ENCODE peak calls at places on chromosomes 3 and 15, in seven cellular contexts. One of them, this sample, is unnamed.

GRCh38 chr3:61805510-61806080 is 244.2 kb downstream of the PTPRG start:
- DNase-seq in RWPE1: no peak
- DNase-seq in IMR-90: peak
- DNase-seq in CD4-positive, alpha-beta memory T cell: no peak
- DNase-seq in endodermal cell: no peak
- DNase-seq in dorsolateral prefrontal cortex: no peak
- DNase-seq in GM23248: peak
- DNase-seq in this sample: no peak

GRCh38 chr3:16112910-16113504 is 61.5 kb upstream of the GALNT15 start:
- DNase-seq in RWPE1: no peak
- DNase-seq in IMR-90: peak
- DNase-seq in CD4-positive, alpha-beta memory T cell: no peak
- DNase-seq in endodermal cell: no peak
- DNase-seq in dorsolateral prefrontal cortex: no peak
- DNase-seq in GM23248: peak
- DNase-seq in this sample: no peak

GRCh38 chr15:48806151-48806550 is 4.7 kb downstream of the CEP152 start:
- DNase-seq in RWPE1: no peak
- DNase-seq in IMR-90: peak
- DNase-seq in CD4-positive, alpha-beta memory T cell: no peak
- DNase-seq in endodermal cell: no peak
- DNase-seq in dorsolateral prefrontal cortex: no peak
- DNase-seq in GM23248: peak
- DNase-seq in this sample: no peak

GRCh38 chr3:6326760-6327159 is 534.2 kb upstream of the GRM7 start:
- DNase-seq in RWPE1: no peak
- DNase-seq in IMR-90: no peak
- DNase-seq in CD4-positive, alpha-beta memory T cell: no peak
- DNase-seq in endodermal cell: no peak
- DNase-seq in dorsolateral prefrontal cortex: no peak
- DNase-seq in GM23248: no peak
- DNase-seq in this sample: no peak

GRCh38 chr15:48722764-48723661 is 77.5 kb upstream of the FBN1 start:
- DNase-seq in RWPE1: peak
- DNase-seq in IMR-90: peak
- DNase-seq in CD4-positive, alpha-beta memory T cell: no peak
- DNase-seq in endodermal cell: no peak
- DNase-seq in dorsolateral prefrontal cortex: no peak
- DNase-seq in GM23248: peak
- DNase-seq in this sample: no peak

GRCh38 chr3:46895204-46895660 is 17.7 kb downstream of the PTH1R start:
- DNase-seq in RWPE1: no peak
- DNase-seq in IMR-90: peak
- DNase-seq in CD4-positive, alpha-beta memory T cell: peak
- DNase-seq in endodermal cell: peak
- DNase-seq in dorsolateral prefrontal cortex: peak
- DNase-seq in GM23248: peak
- DNase-seq in this sample: no peak

GRCh38 chr3:159732172-159733111 is 256.2 kb upstream of the IL12A start:
- DNase-seq in RWPE1: peak
- DNase-seq in IMR-90: peak
- DNase-seq in CD4-positive, alpha-beta memory T cell: no peak
- DNase-seq in endodermal cell: peak
- DNase-seq in dorsolateral prefrontal cortex: no peak
- DNase-seq in GM23248: peak
- DNase-seq in this sample: no peak

GRCh38 chr3:113249111-113249510 is 37.8 kb downstream of the BOC start:
- DNase-seq in RWPE1: peak
- DNase-seq in IMR-90: peak
- DNase-seq in CD4-positive, alpha-beta memory T cell: no peak
- DNase-seq in endodermal cell: no peak
- DNase-seq in dorsolateral prefrontal cortex: peak
- DNase-seq in GM23248: peak
- DNase-seq in this sample: no peak

GRCh38 chr15:29776859-29777258 is 45.4 kb downstream of the TJP1 start:
- DNase-seq in RWPE1: no peak
- DNase-seq in IMR-90: no peak
- DNase-seq in CD4-positive, alpha-beta memory T cell: no peak
- DNase-seq in endodermal cell: no peak
- DNase-seq in dorsolateral prefrontal cortex: no peak
- DNase-seq in GM23248: no peak
- DNase-seq in this sample: no peak

GRCh38 chr15:66462630-66463029 is 34.9 kb downstream of the SNAPC5 start:
- DNase-seq in RWPE1: no peak
- DNase-seq in IMR-90: peak
- DNase-seq in CD4-positive, alpha-beta memory T cell: no peak
- DNase-seq in endodermal cell: no peak
- DNase-seq in dorsolateral prefrontal cortex: no peak
- DNase-seq in GM23248: no peak
- DNase-seq in this sample: no peak

GRCh38 chr3:192928016-192928415 is 10.4 kb upstream of the MB21D2 start:
- DNase-seq in RWPE1: no peak
- DNase-seq in IMR-90: no peak
- DNase-seq in CD4-positive, alpha-beta memory T cell: no peak
- DNase-seq in endodermal cell: no peak
- DNase-seq in dorsolateral prefrontal cortex: no peak
- DNase-seq in GM23248: no peak
- DNase-seq in this sample: no peak

GRCh38 chr15:63909819-63910437 is 76.2 kb upstream of the HERC1 start:
- DNase-seq in RWPE1: no peak
- DNase-seq in IMR-90: peak
- DNase-seq in CD4-positive, alpha-beta memory T cell: no peak
- DNase-seq in endodermal cell: no peak
- DNase-seq in dorsolateral prefrontal cortex: peak
- DNase-seq in GM23248: peak
- DNase-seq in this sample: no peak

GRCh38 chr3:168545591-168545990 is 449.9 kb upstream of the GOLIM4 start:
- DNase-seq in RWPE1: no peak
- DNase-seq in IMR-90: peak
- DNase-seq in CD4-positive, alpha-beta memory T cell: no peak
- DNase-seq in endodermal cell: peak
- DNase-seq in dorsolateral prefrontal cortex: no peak
- DNase-seq in GM23248: no peak
- DNase-seq in this sample: no peak

GRCh38 chr3:194806991-194807685 is 121.5 kb downstream of the FAM43A start:
- DNase-seq in RWPE1: peak
- DNase-seq in IMR-90: peak
- DNase-seq in CD4-positive, alpha-beta memory T cell: no peak
- DNase-seq in endodermal cell: peak
- DNase-seq in dorsolateral prefrontal cortex: no peak
- DNase-seq in GM23248: peak
- DNase-seq in this sample: no peak

DNA sequence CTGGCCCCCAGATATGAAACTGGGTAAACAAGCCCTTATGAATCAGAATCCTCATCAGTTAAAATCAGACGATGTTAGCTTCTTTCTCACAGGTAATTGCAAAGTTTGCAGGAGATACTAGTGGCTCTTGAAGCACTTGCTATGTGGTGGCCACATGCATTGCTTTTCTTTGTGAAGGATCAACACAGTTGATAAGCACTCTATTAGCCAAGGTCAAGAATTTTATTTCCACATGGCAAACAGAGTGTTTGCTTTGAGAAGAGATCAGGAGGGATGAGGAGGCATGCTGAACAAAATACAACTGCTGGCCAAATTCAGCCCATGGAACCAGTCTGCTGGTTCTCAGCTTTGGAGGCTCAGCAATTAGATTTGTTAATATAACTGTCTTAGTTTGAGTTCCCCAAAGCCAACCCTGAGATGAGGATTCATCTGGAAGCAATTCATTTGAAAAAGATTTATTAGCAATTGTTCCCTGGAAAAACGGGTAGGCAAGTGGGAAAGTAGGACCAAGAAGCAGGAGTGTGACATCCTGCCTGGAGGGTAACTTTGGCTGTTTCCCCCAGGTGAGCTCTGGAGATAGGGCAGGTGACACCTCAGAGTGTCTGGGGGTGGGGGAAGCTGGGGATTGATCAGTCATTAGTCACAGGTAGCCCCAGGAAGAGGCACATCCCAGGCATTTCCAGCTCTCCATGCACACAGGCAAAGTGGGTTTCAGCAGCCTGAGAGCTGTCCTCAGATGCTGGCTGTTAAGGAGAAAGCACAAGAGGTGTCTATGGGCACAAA is 180.3 kb downstream of the ABHD5 start:
- DNase-seq in RWPE1: peak
- DNase-seq in IMR-90: no peak
- DNase-seq in CD4-positive, alpha-beta memory T cell: no peak
- DNase-seq in endodermal cell: peak
- DNase-seq in dorsolateral prefrontal cortex: no peak
- DNase-seq in GM23248: no peak
- DNase-seq in this sample: peak
- H3K27ac ChIP-seq in RWPE1: peak
- H3K27ac ChIP-seq in IMR-90: peak
- H3K27ac ChIP-seq in CD4-positive, alpha-beta memory T cell: no peak
- H3K27ac ChIP-seq in endodermal cell: no peak
- H3K27ac ChIP-seq in dorsolateral prefrontal cortex: peak
- H3K27ac ChIP-seq in GM23248: peak
- H3K27ac ChIP-seq in this sample: no peak

GRCh38 chr3:188257384-188257961 is 103.5 kb downstream of the LPP start:
- DNase-seq in RWPE1: no peak
- DNase-seq in IMR-90: no peak
- DNase-seq in CD4-positive, alpha-beta memory T cell: no peak
- DNase-seq in endodermal cell: no peak
- DNase-seq in dorsolateral prefrontal cortex: no peak
- DNase-seq in GM23248: no peak
- DNase-seq in this sample: no peak
- H3K27ac ChIP-seq in RWPE1: no peak
- H3K27ac ChIP-seq in IMR-90: no peak
- H3K27ac ChIP-seq in CD4-positive, alpha-beta memory T cell: no peak
- H3K27ac ChIP-seq in endodermal cell: no peak
- H3K27ac ChIP-seq in dorsolateral prefrontal cortex: no peak
- H3K27ac ChIP-seq in GM23248: no peak
- H3K27ac ChIP-seq in this sample: peak

GRCh38 chr15:89023311-89023961 is 64.8 kb upstream of the ABHD2 start:
- DNase-seq in RWPE1: peak
- DNase-seq in IMR-90: peak
- DNase-seq in CD4-positive, alpha-beta memory T cell: no peak
- DNase-seq in endodermal cell: no peak
- DNase-seq in dorsolateral prefrontal cortex: no peak
- DNase-seq in GM23248: peak
- DNase-seq in this sample: no peak
- H3K27ac ChIP-seq in RWPE1: no peak
- H3K27ac ChIP-seq in IMR-90: no peak
- H3K27ac ChIP-seq in CD4-positive, alpha-beta memory T cell: no peak
- H3K27ac ChIP-seq in endodermal cell: no peak
- H3K27ac ChIP-seq in dorsolateral prefrontal cortex: no peak
- H3K27ac ChIP-seq in GM23248: peak
- H3K27ac ChIP-seq in this sample: peak

GRCh38 chr3:174436367-174436766 is 422.8 kb upstream of the NAALADL2 start:
- DNase-seq in RWPE1: no peak
- DNase-seq in IMR-90: no peak
- DNase-seq in CD4-positive, alpha-beta memory T cell: no peak
- DNase-seq in endodermal cell: no peak
- DNase-seq in dorsolateral prefrontal cortex: no peak
- DNase-seq in GM23248: no peak
- DNase-seq in this sample: no peak
- H3K27ac ChIP-seq in RWPE1: no peak
- H3K27ac ChIP-seq in IMR-90: no peak
- H3K27ac ChIP-seq in CD4-positive, alpha-beta memory T cell: no peak
- H3K27ac ChIP-seq in endodermal cell: no peak
- H3K27ac ChIP-seq in dorsolateral prefrontal cortex: no peak
- H3K27ac ChIP-seq in GM23248: no peak
- H3K27ac ChIP-seq in this sample: no peak

GRCh38 chr3:10248184-10248983 is at the start of gene TATDN2:
- DNase-seq in RWPE1: peak
- DNase-seq in IMR-90: peak
- DNase-seq in CD4-positive, alpha-beta memory T cell: peak
- DNase-seq in endodermal cell: peak
- DNase-seq in dorsolateral prefrontal cortex: peak
- DNase-seq in GM23248: peak
- DNase-seq in this sample: peak
- H3K27ac ChIP-seq in RWPE1: peak
- H3K27ac ChIP-seq in IMR-90: peak
- H3K27ac ChIP-seq in CD4-positive, alpha-beta memory T cell: peak
- H3K27ac ChIP-seq in endodermal cell: no peak
- H3K27ac ChIP-seq in dorsolateral prefrontal cortex: peak
- H3K27ac ChIP-seq in GM23248: peak
- H3K27ac ChIP-seq in this sample: peak

GRCh38 chr15:64981812-64982431 is 7.8 kb downstream of the SPG21 start:
- DNase-seq in RWPE1: no peak
- DNase-seq in IMR-90: no peak
- DNase-seq in CD4-positive, alpha-beta memory T cell: no peak
- DNase-seq in endodermal cell: no peak
- DNase-seq in dorsolateral prefrontal cortex: no peak
- DNase-seq in GM23248: no peak
- DNase-seq in this sample: no peak
- H3K27ac ChIP-seq in RWPE1: no peak
- H3K27ac ChIP-seq in IMR-90: no peak
- H3K27ac ChIP-seq in CD4-positive, alpha-beta memory T cell: no peak
- H3K27ac ChIP-seq in endodermal cell: no peak
- H3K27ac ChIP-seq in dorsolateral prefrontal cortex: peak
- H3K27ac ChIP-seq in GM23248: no peak
- H3K27ac ChIP-seq in this sample: no peak

This sample was measured in esophagus muscularis mucosa.